ENCODE peak calls at places on chromosomes 6 and 20, in eight cellular contexts. J is PC-3, R is GM23248, I is OCI-LY7, P is SK-N-SH, Y is MM.1S, G is HCT116, W is GM23338. S is an unnamed sample.

GRCh38 chr6:160974304-160974771 is 17.2 kb upstream of the MAP3K4 start:
- DNase-seq in I (no peak), P (no peak), Y (no peak), R (peak), G (no peak), J (no peak), W (no peak), S (peak)

GRCh38 chr20:36593347-36593746 is 12.2 kb upstream of the RAB5IF start:
- DNase-seq in I (no peak), P (no peak), W (no peak), J (no peak), R (no peak), Y (no peak), G (no peak), S (no peak)

GRCh38 chr6:71190809-71191208 is 97.8 kb upstream of the OGFRL1 start:
- DNase-seq in R (peak), I (peak), J (peak), P (peak), W (peak), Y (peak), G (no peak), S (peak)

GRCh38 chr20:51331466-51331865 is 211.1 kb downstream of the NFATC2 start:
- DNase-seq in R (no peak), G (no peak), W (no peak), P (no peak), Y (no peak), I (no peak), J (no peak), S (no peak)

GRCh38 chr20:35490736-35491181 is 35.4 kb downstream of the CEP250 start:
- DNase-seq in I (peak), P (no peak), G (no peak), Y (peak), J (no peak), W (no peak), R (no peak), S (no peak)

GRCh38 chr20:44040202-44040915 is 125.7 kb downstream of the TOX2 start:
- DNase-seq in W (no peak), Y (no peak), R (no peak), I (no peak), G (no peak), P (no peak), J (no peak), S (no peak)

GRCh38 chr6:165013701-165014100 is 295.7 kb downstream of the C6orf118 start:
- DNase-seq in P (no peak), I (no peak), R (peak), J (no peak), G (no peak), Y (no peak), W (no peak), S (no peak)

GRCh38 chr20:44181611-44182010 is 5.4 kb downstream of the JPH2 start:
- DNase-seq in Y (no peak), P (no peak), I (no peak), W (no peak), R (no peak), J (no peak), G (no peak), S (no peak)

GRCh38 chr6:142331075-142331551 is 29.3 kb downstream of the ADGRG6 start:
- DNase-seq in P (no peak), R (peak), Y (no peak), W (no peak), G (no peak), I (no peak), J (no peak), S (no peak)

GRCh38 chr20:52747736-52748135 is 224.4 kb upstream of the TSHZ2 start:
- DNase-seq in P (peak), W (peak), I (peak), R (peak), Y (peak), J (peak), G (no peak), S (peak)

GRCh38 chr6:106910999-106911949 is 63.3 kb downstream of the CD24 start:
- DNase-seq in G (no peak), W (no peak), J (peak), P (no peak), I (no peak), Y (no peak), R (no peak), S (no peak)

GRCh38 chr20:43187476-43188233 is 2.1 kb downstream of the PTPRT start:
- DNase-seq in P (peak), R (peak), G (peak), J (peak), I (peak), W (peak), Y (peak), S (peak)

GRCh38 chr6:166365221-166365620 is 17.5 kb downstream of the MPC1 start:
- DNase-seq in R (peak), I (no peak), Y (peak), J (no peak), W (peak), G (no peak), P (no peak), S (no peak)

GRCh38 chr6:40258531-40258930 is 324.3 kb upstream of the MOCS1 start:
- DNase-seq in J (no peak), R (no peak), Y (no peak), W (no peak), P (no peak), G (no peak), I (no peak), S (no peak)

GRCh38 chr6:135586844-135587243 is 89.3 kb upstream of the AHI1 start:
- DNase-seq in W (no peak), I (no peak), G (no peak), Y (peak), P (no peak), J (peak), R (no peak), S (no peak)

GRCh38 chr20:36230019-36230418 is 6.3 kb upstream of the AAR2 start:
- DNase-seq in P (no peak), W (no peak), I (no peak), J (no peak), R (no peak), Y (no peak), G (no peak), S (no peak)

GRCh38 chr6:138523347-138524210 is 24.3 kb upstream of the NHSL1 start:
- DNase-seq in J (peak), R (no peak), I (no peak), Y (no peak), W (no peak), P (no peak), G (no peak), S (no peak)

GRCh38 chr20:51697119-51697826 is 70.9 kb downstream of the ATP9A start:
- DNase-seq in G (no peak), R (no peak), P (no peak), Y (no peak), W (no peak), I (no peak), J (peak), S (no peak)

GRCh38 chr6:1870902-1871301 is 261.2 kb downstream of the FOXC1 start:
- DNase-seq in P (no peak), G (no peak), R (no peak), W (peak), I (no peak), J (no peak), Y (no peak), S (no peak)

GRCh38 chr20:63538204-63539091 is 1.3 kb upstream of the PTK6 start:
- DNase-seq in W (peak), R (no peak), I (peak), Y (no peak), G (no peak), J (peak), P (no peak), S (peak)

GRCh38 chr20:2252419-2253060 is 43.3 kb upstream of the TGM3 start:
- DNase-seq in J (no peak), W (no peak), G (no peak), R (no peak), I (no peak), P (no peak), Y (no peak), S (no peak)

GRCh38 chr6:169719117-169719516 is 5.2 kb downstream of the PHF10 start:
- DNase-seq in Y (no peak), I (no peak), G (no peak), W (no peak), R (peak), P (no peak), J (no peak), S (no peak)
- TF ChIP-seq EZH2phosphoT487 in Y (no peak), I (no peak), G (no peak), W (no peak), R (no peak), P (no peak), J (no peak), S (no peak)

GRCh38 chr20:33733654-33734576 is 2.1 kb downstream of the ZNF341 start:
- DNase-seq in I (peak), W (peak), P (no peak), G (no peak), Y (peak), R (peak), J (peak), S (peak)
- TF ChIP-seq EZH2phosphoT487 in I (no peak), W (no peak), P (no peak), G (no peak), Y (no peak), R (no peak), J (no peak), S (no peak)

GRCh38 chr6:24932832-24933231 is 2.9 kb downstream of the RIPOR2 start:
- DNase-seq in I (peak), Y (no peak), G (no peak), R (no peak), P (no peak), J (no peak), W (no peak), S (no peak)

GRCh38 chr6:24933266-24933665 is 2.5 kb downstream of the RIPOR2 start:
- DNase-seq in I (no peak), P (no peak), G (no peak), Y (no peak), R (no peak), J (no peak), W (no peak), S (no peak)

GRCh38 chr6:24935753-24936152 is at the start of gene RIPOR2:
- DNase-seq in Y (no peak), G (no peak), W (peak), J (no peak), P (no peak), I (peak), R (no peak), S (no peak)

GRCh38 chr6:24935323-24935722 is 437 bp downstream of the RIPOR2 start:
- DNase-seq in Y (no peak), G (no peak), J (peak), R (no peak), W (no peak), P (no peak), I (no peak), S (no peak)

GRCh38 chr6:24933868-24934401 is 1.8 kb downstream of the RIPOR2 start:
- DNase-seq in I (peak), W (peak), Y (no peak), R (peak), J (peak), G (peak), P (peak), S (peak)
- TF ChIP-seq EZH2phosphoT487 in I (no peak), W (no peak), Y (no peak), R (no peak), J (no peak), G (no peak), P (no peak), S (no peak)

GRCh38 chr6:22956029-22956715 is 386.8 kb downstream of the HDGFL1 start:
- DNase-seq in R (no peak), P (no peak), W (no peak), G (no peak), I (no peak), J (no peak), Y (no peak), S (peak)
- TF ChIP-seq EZH2phosphoT487 in R (no peak), P (no peak), W (no peak), G (no peak), I (no peak), J (no peak), Y (no peak), S (no peak)

GRCh38 chr20:14580426-14581074 is 243.1 kb upstream of the FLRT3 start:
- DNase-seq in R (no peak), Y (peak), P (no peak), G (no peak), W (no peak), J (peak), I (no peak), S (no peak)
- TF ChIP-seq EZH2phosphoT487 in R (no peak), Y (no peak), P (no peak), G (no peak), W (no peak), J (peak), I (no peak), S (peak)

S was measured in hepatocyte.